ENCODE peak calls at places on chromosomes 6 and 20, in four cellular contexts. T, X, H and M are unnamed samples. For H3K4me1, the result is how much of the 10 kb centered on the place peaks cover.

GRCh38 chr6:101395345-101395744 is 1.8 kb downstream of the GRIK2 start:
- DNase-seq in T (no peak), H (no peak), X (no peak), M (no peak)

GRCh38 chr20:17841751-17842191 is 126.8 kb downstream of the SNX5 start:
- DNase-seq in H (peak), X (peak), T (peak), M (no peak)

GRCh38 chr6:3252861-3253596 is 5.7 kb upstream of the PSMG4 start:
- DNase-seq in X (no peak), T (no peak), H (no peak), M (no peak)

GRCh38 chr6:15588966-15589634 is 73.7 kb downstream of the DTNBP1 start:
- DNase-seq in X (no peak), H (no peak), T (peak), M (no peak)

GRCh38 chr6:126341126-126341525 is 1.2 kb downstream of the CENPW start:
- DNase-seq in H (no peak), T (no peak), X (no peak), M (no peak)

GRCh38 chr20:15582146-15582776 is 991.0 kb downstream of the KIF16B start:
- DNase-seq in H (no peak), X (no peak), T (no peak), M (no peak)

GRCh38 chr6:73798592-73798991 is 102.6 kb downstream of the CD109 start:
- DNase-seq in T (peak), H (peak), X (no peak), M (no peak)

GRCh38 chr6:51028271-51028670 is 209.6 kb downstream of the TFAP2B start:
- DNase-seq in X (no peak), H (no peak), T (peak), M (no peak)

GRCh38 chr6:131937703-131938631 is 13.2 kb downstream of the CCN2 start:
- DNase-seq in T (peak), X (no peak), H (peak), M (no peak)

GRCh38 chr6:33885121-33886057 is 81.6 kb upstream of the MLN start:
- DNase-seq in T (peak), X (no peak), H (no peak), M (no peak)

GRCh38 chr20:61819921-61820825 is 245.5 kb downstream of the TAF4 start:
- DNase-seq in X (no peak), T (no peak), H (no peak), M (no peak)

GRCh38 chr20:884983-885952 is 30.9 kb downstream of the ANGPT4 start:
- DNase-seq in X (peak), H (no peak), T (peak), M (peak)

GRCh38 chr6:138278326-138278725 is 60.0 kb upstream of the PBOV1 start:
- DNase-seq in H (peak), X (no peak), T (peak), M (peak)

GRCh38 chr6:156639023-156639728 is 138.0 kb upstream of the ARID1B start:
- DNase-seq in T (peak), H (no peak), X (no peak), M (no peak)

GRCh38 chr6:75481936-75482593 is 11.5 kb downstream of the FILIP1 start:
- DNase-seq in H (no peak), T (peak), X (no peak), M (no peak)
- H3K4me1 ChIP-seq in H (under half), T (under half), X (under half), M (under half)

GRCh38 chr20:46250772-46251171 is 57.5 kb downstream of the CDH22 start:
- DNase-seq in X (no peak), T (no peak), H (no peak), M (no peak)

GRCh38 chr20:46252352-46253091 is 55.8 kb downstream of the CDH22 start:
- DNase-seq in X (no peak), T (no peak), H (no peak), M (no peak)

GRCh38 chr20:46255440-46256104 is 52.7 kb downstream of the CDH22 start:
- DNase-seq in T (peak), X (peak), H (peak), M (no peak)

GRCh38 chr20:46251211-46251673 is 57.1 kb downstream of the CDH22 start:
- DNase-seq in T (no peak), H (no peak), X (no peak), M (peak)

GRCh38 chr20:46253391-46253790 is 54.9 kb downstream of the CDH22 start:
- DNase-seq in X (no peak), H (no peak), T (no peak), M (peak)
- TF ChIP-seq CTCF in X (no peak), H (peak), T (peak), M (peak)

DNA sequence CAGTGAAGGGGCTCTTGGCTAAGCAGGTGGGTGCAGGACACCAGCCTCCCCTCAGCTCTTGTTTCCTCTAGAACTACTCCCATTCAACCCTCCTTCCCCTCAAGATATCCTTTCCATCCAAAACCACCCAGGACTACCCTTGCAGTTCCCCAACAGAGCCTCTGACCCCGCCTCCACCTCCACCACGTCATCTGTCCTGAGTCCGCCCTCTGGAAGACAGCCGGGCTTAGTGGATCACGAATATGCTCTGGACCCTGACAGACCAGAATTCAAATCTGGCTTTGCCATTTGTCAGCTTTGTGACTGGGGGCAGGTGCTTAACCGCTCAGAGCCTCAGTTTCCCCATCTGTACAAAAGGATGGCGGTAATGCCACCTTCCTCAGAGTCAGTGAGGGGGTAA is 31.4 kb downstream of the TFEB start:
- DNase-seq in T (no peak), X (no peak), H (no peak), M (no peak)
- H3K4me1 ChIP-seq in T (under half), X (under half), H (under half), M (under half)

GRCh38 chr6:168223150-168223549 is 96.4 kb downstream of the DACT2 start:
- DNase-seq in H (no peak), T (no peak), X (no peak), M (no peak)
- TF ChIP-seq CTCF in H (no peak), T (no peak), X (no peak), M (no peak)

GRCh38 chr6:133394630-133395029 is 153.5 kb downstream of the EYA4 start:
- DNase-seq in T (no peak), H (no peak), X (no peak), M (no peak)
- H3K4me1 ChIP-seq in T (under half), H (under half), X (under half), M (under half)

DNA sequence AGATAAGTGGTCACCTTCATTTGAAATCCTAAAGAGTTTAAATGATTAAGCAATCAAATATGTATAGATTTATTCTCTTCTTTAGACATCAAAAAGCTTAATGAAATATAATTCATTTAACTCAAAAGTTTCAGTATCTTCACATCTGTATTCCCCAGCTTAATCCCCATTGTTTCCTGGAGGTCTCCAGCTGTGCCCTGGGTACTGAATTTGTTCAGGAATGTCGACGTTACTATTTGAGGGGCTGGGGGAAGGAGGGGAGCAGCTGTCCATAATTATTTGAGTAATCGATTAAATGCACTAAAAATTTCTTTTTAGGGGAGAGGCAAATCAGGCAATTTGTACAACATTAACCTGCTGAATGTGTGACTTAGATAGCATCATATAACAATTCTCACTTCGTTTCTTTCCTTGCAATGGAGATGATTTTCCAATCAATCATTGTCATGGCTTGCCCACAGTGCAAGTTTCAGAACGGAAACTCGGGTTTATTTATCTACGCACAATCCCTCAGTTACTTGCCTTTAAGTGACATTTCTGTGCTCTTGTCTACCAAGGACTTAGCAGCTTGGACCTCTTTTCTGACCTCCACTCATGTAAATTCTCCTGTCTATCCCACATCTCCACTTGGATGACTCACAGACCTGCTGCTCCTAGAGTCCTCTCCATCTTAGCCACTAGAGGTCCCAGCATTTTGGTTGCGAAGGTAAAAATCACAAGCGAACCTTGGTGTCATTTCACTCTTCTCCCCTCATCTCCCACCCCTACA is 3.9 kb downstream of the DOK5 start:
- DNase-seq in T (peak), X (no peak), H (no peak), M (peak)
- TF ChIP-seq CTCF in T (peak), X (no peak), H (peak), M (peak)

DNA sequence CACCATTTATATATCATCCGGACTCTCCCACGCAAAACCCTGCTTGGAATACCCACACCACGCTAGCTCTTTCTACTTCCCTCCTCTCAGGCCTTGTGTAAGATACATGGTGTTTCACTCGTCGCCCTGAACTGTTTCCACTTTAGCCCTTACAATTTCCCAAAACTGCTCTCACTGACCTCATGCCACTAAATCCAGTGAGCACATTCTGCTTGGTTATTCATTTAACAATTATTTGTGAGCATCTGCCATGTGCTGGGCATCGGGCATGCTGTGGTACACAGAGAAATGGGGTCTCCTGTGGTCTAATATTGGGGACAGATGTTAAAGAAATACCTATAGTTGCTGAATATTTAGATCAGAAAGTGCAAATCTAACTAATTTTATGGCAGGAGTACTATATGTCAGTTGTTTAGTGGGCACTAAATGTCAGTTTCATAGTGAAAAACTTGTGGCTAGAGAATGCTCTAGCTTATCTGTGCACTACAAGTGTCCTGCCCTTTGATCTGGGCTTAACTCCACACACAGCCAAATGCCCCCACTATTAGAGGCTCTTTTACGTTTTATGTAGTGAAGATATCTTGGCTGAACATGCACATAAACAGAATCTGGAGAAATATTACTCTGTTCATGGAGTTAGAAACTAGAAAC is 41.0 kb downstream of the PLEKHG1 start:
- DNase-seq in T (no peak), X (no peak), H (no peak), M (no peak)
- H3K4me1 ChIP-seq in T (under half), X (under half), H (under half), M (under half)

GRCh38 chr20:6827472-6827871 is 60.0 kb downstream of the BMP2 start:
- DNase-seq in T (no peak), X (no peak), H (no peak), M (no peak)

GRCh38 chr20:6829510-6830116 is 62.1 kb downstream of the BMP2 start:
- DNase-seq in H (no peak), T (peak), X (no peak), M (peak)

GRCh38 chr20:6831461-6831860 is 64.0 kb downstream of the BMP2 start:
- DNase-seq in T (no peak), H (no peak), X (no peak), M (no peak)

GRCh38 chr20:6832811-6833210 is 65.3 kb downstream of the BMP2 start:
- DNase-seq in H (no peak), T (no peak), X (no peak), M (no peak)

GRCh38 chr20:6828794-6829423 is 61.4 kb downstream of the BMP2 start:
- DNase-seq in X (peak), T (peak), H (peak), M (peak)
- TF ChIP-seq CTCF in X (no peak), T (peak), H (peak), M (peak)

GRCh38 chr20:32804817-32805216 is 14.9 kb upstream of the MAPRE1 start:
- DNase-seq in X (no peak), T (no peak), H (no peak), M (no peak)
- H3K4me1 ChIP-seq in X (under half), T (under half), H (under half), M (under half)

DNA sequence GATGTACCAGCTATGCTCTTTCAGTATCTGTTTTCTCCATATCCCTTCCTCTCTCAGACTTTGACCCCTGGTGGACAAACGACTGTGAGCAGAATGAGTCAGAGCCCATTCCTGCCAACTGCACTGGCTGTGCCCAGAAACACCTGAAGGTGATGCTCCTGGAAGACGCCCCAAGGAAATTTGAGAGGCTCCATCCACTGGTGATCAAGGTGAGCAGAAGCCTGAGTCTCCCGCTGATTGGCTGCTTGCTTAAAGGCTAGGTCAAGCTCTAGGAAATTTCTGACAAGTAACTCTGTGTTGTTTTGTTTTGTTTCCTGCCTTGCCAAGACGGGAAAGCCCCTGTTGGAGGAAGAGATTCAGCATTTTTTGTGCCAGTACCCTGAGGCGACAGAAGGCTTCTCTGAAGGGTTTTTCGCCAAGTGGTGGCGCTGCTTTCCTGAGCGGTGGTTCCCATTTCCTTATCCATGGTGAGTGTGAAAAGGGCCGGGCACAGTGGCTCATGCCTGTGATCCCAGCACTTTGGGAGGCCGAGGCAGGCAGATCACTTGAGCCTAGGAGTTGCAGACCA is 28.6 kb downstream of the C6orf89 start:
- DNase-seq in X (no peak), T (peak), H (no peak), M (peak)
- TF ChIP-seq CTCF in X (no peak), T (peak), H (peak), M (peak)